ENCODE peak calls at places on chromosomes 1 and 21, in five cellular contexts. One of them, this sample, is unnamed.

GRCh38 chr1:1006305-1007159 is 6.6 kb upstream of the HES4 start:
- DNase-seq in psoas muscle: peak; percentile 45
- DNase-seq in NCI-H2107: no peak
- DNase-seq in HFF-Myc: no peak
- DNase-seq in stimulated activated CD4-positive, alpha-beta T cell treated with anti-CD3 and anti-CD28 coated beads, Interleukin-4, amount 100 ng/mL, for 48 hours: no peak
- DNase-seq in this sample: no peak

GRCh38 chr1:151680812-151681211 is 35.8 kb downstream of the CELF3 start:
- DNase-seq in NCI-H2107: no peak
- DNase-seq in psoas muscle: no peak
- DNase-seq in stimulated activated CD4-positive, alpha-beta T cell treated with anti-CD3 and anti-CD28 coated beads, Interleukin-4, amount 100 ng/mL, for 48 hours: no peak
- DNase-seq in HFF-Myc: peak; percentile 86
- DNase-seq in this sample: no peak

GRCh38 chr1:177077006-177077405 is 87.5 kb downstream of the ASTN1 start:
- DNase-seq in stimulated activated CD4-positive, alpha-beta T cell treated with anti-CD3 and anti-CD28 coated beads, Interleukin-4, amount 100 ng/mL, for 48 hours: no peak
- DNase-seq in NCI-H2107: no peak
- DNase-seq in psoas muscle: no peak
- DNase-seq in HFF-Myc: no peak
- DNase-seq in this sample: no peak

GRCh38 chr1:168767885-168768584 is 39.0 kb upstream of the DPT start:
- DNase-seq in stimulated activated CD4-positive, alpha-beta T cell treated with anti-CD3 and anti-CD28 coated beads, Interleukin-4, amount 100 ng/mL, for 48 hours: no peak
- DNase-seq in psoas muscle: no peak
- DNase-seq in NCI-H2107: no peak
- DNase-seq in HFF-Myc: peak; percentile 12
- DNase-seq in this sample: no peak

GRCh38 chr1:113677250-113678158 is 81.8 kb downstream of the PHTF1 start:
- DNase-seq in psoas muscle: peak; percentile 58
- DNase-seq in NCI-H2107: peak; percentile 37
- DNase-seq in HFF-Myc: peak; percentile 20
- DNase-seq in stimulated activated CD4-positive, alpha-beta T cell treated with anti-CD3 and anti-CD28 coated beads, Interleukin-4, amount 100 ng/mL, for 48 hours: no peak
- DNase-seq in this sample: no peak

GRCh38 chr1:115753830-115754229 is 14.7 kb downstream of the CASQ2 start:
- DNase-seq in HFF-Myc: no peak
- DNase-seq in stimulated activated CD4-positive, alpha-beta T cell treated with anti-CD3 and anti-CD28 coated beads, Interleukin-4, amount 100 ng/mL, for 48 hours: no peak
- DNase-seq in NCI-H2107: no peak
- DNase-seq in psoas muscle: peak; percentile 74
- DNase-seq in this sample: no peak

GRCh38 chr1:23543707-23544443 is 12.8 kb upstream of the E2F2 start:
- DNase-seq in stimulated activated CD4-positive, alpha-beta T cell treated with anti-CD3 and anti-CD28 coated beads, Interleukin-4, amount 100 ng/mL, for 48 hours: no peak
- DNase-seq in NCI-H2107: no peak
- DNase-seq in HFF-Myc: no peak
- DNase-seq in psoas muscle: no peak
- DNase-seq in this sample: no peak

GRCh38 chr21:44516828-44517174 is 23.2 kb downstream of the KRTAP10-1 start:
- DNase-seq in psoas muscle: peak; percentile 12
- DNase-seq in stimulated activated CD4-positive, alpha-beta T cell treated with anti-CD3 and anti-CD28 coated beads, Interleukin-4, amount 100 ng/mL, for 48 hours: no peak
- DNase-seq in HFF-Myc: no peak
- DNase-seq in NCI-H2107: no peak
- DNase-seq in this sample: no peak

GRCh38 chr21:30487336-30487735 is at the start of gene KRTAP19-2:
- DNase-seq in NCI-H2107: no peak
- DNase-seq in psoas muscle: no peak
- DNase-seq in stimulated activated CD4-positive, alpha-beta T cell treated with anti-CD3 and anti-CD28 coated beads, Interleukin-4, amount 100 ng/mL, for 48 hours: no peak
- DNase-seq in HFF-Myc: no peak
- DNase-seq in this sample: no peak

GRCh38 chr1:118100686-118101300 is 84.2 kb downstream of the SPAG17 start:
- DNase-seq in NCI-H2107: no peak
- DNase-seq in stimulated activated CD4-positive, alpha-beta T cell treated with anti-CD3 and anti-CD28 coated beads, Interleukin-4, amount 100 ng/mL, for 48 hours: no peak
- DNase-seq in HFF-Myc: no peak
- DNase-seq in psoas muscle: no peak
- DNase-seq in this sample: no peak

GRCh38 chr1:47205918-47206317 is 16.1 kb upstream of the PDZK1IP1 start:
- DNase-seq in NCI-H2107: no peak
- DNase-seq in psoas muscle: no peak
- DNase-seq in HFF-Myc: no peak
- DNase-seq in stimulated activated CD4-positive, alpha-beta T cell treated with anti-CD3 and anti-CD28 coated beads, Interleukin-4, amount 100 ng/mL, for 48 hours: no peak
- DNase-seq in this sample: no peak

GRCh38 chr1:84853743-84854721 is 39.0 kb downstream of the LPAR3 start:
- DNase-seq in psoas muscle: no peak
- DNase-seq in HFF-Myc: peak; percentile 57
- DNase-seq in NCI-H2107: no peak
- DNase-seq in stimulated activated CD4-positive, alpha-beta T cell treated with anti-CD3 and anti-CD28 coated beads, Interleukin-4, amount 100 ng/mL, for 48 hours: peak; percentile 16
- DNase-seq in this sample: peak; percentile 7

GRCh38 chr1:48943826-48944225 is 167.1 kb upstream of the BEND5 start:
- DNase-seq in psoas muscle: no peak
- DNase-seq in NCI-H2107: no peak
- DNase-seq in stimulated activated CD4-positive, alpha-beta T cell treated with anti-CD3 and anti-CD28 coated beads, Interleukin-4, amount 100 ng/mL, for 48 hours: no peak
- DNase-seq in HFF-Myc: no peak
- DNase-seq in this sample: no peak

GRCh38 chr1:209190591-209191241 is 392.8 kb upstream of the CAMK1G start:
- DNase-seq in stimulated activated CD4-positive, alpha-beta T cell treated with anti-CD3 and anti-CD28 coated beads, Interleukin-4, amount 100 ng/mL, for 48 hours: peak; percentile 10
- DNase-seq in NCI-H2107: no peak
- DNase-seq in HFF-Myc: peak; percentile 25
- DNase-seq in psoas muscle: peak; percentile 46
- DNase-seq in this sample: no peak

GRCh38 chr1:234955107-234955731 is 173.4 kb downstream of the TOMM20 start:
- DNase-seq in stimulated activated CD4-positive, alpha-beta T cell treated with anti-CD3 and anti-CD28 coated beads, Interleukin-4, amount 100 ng/mL, for 48 hours: no peak
- DNase-seq in HFF-Myc: no peak
- DNase-seq in psoas muscle: peak; percentile 79
- DNase-seq in NCI-H2107: no peak
- DNase-seq in this sample: no peak

GRCh38 chr1:17120962-17121837 is 1.9 kb upstream of the PADI2 start:
- DNase-seq in NCI-H2107: no peak
- DNase-seq in stimulated activated CD4-positive, alpha-beta T cell treated with anti-CD3 and anti-CD28 coated beads, Interleukin-4, amount 100 ng/mL, for 48 hours: no peak
- DNase-seq in HFF-Myc: no peak
- DNase-seq in psoas muscle: peak; percentile 62
- DNase-seq in this sample: no peak

GRCh38 chr1:210299501-210299900 is 29.2 kb upstream of the HHAT start:
- DNase-seq in stimulated activated CD4-positive, alpha-beta T cell treated with anti-CD3 and anti-CD28 coated beads, Interleukin-4, amount 100 ng/mL, for 48 hours: no peak
- DNase-seq in psoas muscle: no peak
- DNase-seq in NCI-H2107: no peak
- DNase-seq in HFF-Myc: no peak
- DNase-seq in this sample: no peak

GRCh38 chr1:12087797-12088314 is 24.8 kb downstream of the TNFRSF8 start:
- DNase-seq in stimulated activated CD4-positive, alpha-beta T cell treated with anti-CD3 and anti-CD28 coated beads, Interleukin-4, amount 100 ng/mL, for 48 hours: no peak
- DNase-seq in NCI-H2107: no peak
- DNase-seq in psoas muscle: no peak
- DNase-seq in HFF-Myc: no peak
- DNase-seq in this sample: peak; percentile 32

GRCh38 chr1:9700340-9700739 is 48.8 kb downstream of the PIK3CD start:
- DNase-seq in psoas muscle: no peak
- DNase-seq in stimulated activated CD4-positive, alpha-beta T cell treated with anti-CD3 and anti-CD28 coated beads, Interleukin-4, amount 100 ng/mL, for 48 hours: no peak
- DNase-seq in NCI-H2107: no peak
- DNase-seq in HFF-Myc: no peak
- DNase-seq in this sample: no peak

GRCh38 chr1:43979528-43980254 is 681 bp downstream of the B4GALT2 start:
- DNase-seq in stimulated activated CD4-positive, alpha-beta T cell treated with anti-CD3 and anti-CD28 coated beads, Interleukin-4, amount 100 ng/mL, for 48 hours: peak; percentile 19
- DNase-seq in NCI-H2107: no peak
- DNase-seq in HFF-Myc: no peak
- DNase-seq in psoas muscle: peak; percentile 75
- DNase-seq in this sample: peak; percentile 10

GRCh38 chr1:3530086-3530930 is 75.8 kb downstream of the ARHGEF16 start:
- DNase-seq in stimulated activated CD4-positive, alpha-beta T cell treated with anti-CD3 and anti-CD28 coated beads, Interleukin-4, amount 100 ng/mL, for 48 hours: no peak
- DNase-seq in psoas muscle: no peak
- DNase-seq in NCI-H2107: no peak
- DNase-seq in HFF-Myc: no peak
- DNase-seq in this sample: no peak

GRCh38 chr1:169102567-169102966 is 3.9 kb upstream of the ATP1B1 start:
- DNase-seq in stimulated activated CD4-positive, alpha-beta T cell treated with anti-CD3 and anti-CD28 coated beads, Interleukin-4, amount 100 ng/mL, for 48 hours: no peak
- DNase-seq in NCI-H2107: peak; percentile 37
- DNase-seq in psoas muscle: no peak
- DNase-seq in HFF-Myc: peak; percentile 35
- DNase-seq in this sample: no peak

GRCh38 chr21:41361786-41362604 is at the start of gene MX2:
- DNase-seq in psoas muscle: peak; percentile 87
- DNase-seq in HFF-Myc: peak; percentile 61
- DNase-seq in stimulated activated CD4-positive, alpha-beta T cell treated with anti-CD3 and anti-CD28 coated beads, Interleukin-4, amount 100 ng/mL, for 48 hours: peak; percentile 58
- DNase-seq in NCI-H2107: no peak
- DNase-seq in this sample: peak; percentile 68

GRCh38 chr1:94982403-94982802 is 55.5 kb upstream of the CNN3 start:
- DNase-seq in HFF-Myc: no peak
- DNase-seq in stimulated activated CD4-positive, alpha-beta T cell treated with anti-CD3 and anti-CD28 coated beads, Interleukin-4, amount 100 ng/mL, for 48 hours: no peak
- DNase-seq in NCI-H2107: no peak
- DNase-seq in psoas muscle: no peak
- DNase-seq in this sample: no peak

GRCh38 chr1:58933599-58933926 is 149.7 kb upstream of the JUN start:
- DNase-seq in NCI-H2107: no peak
- DNase-seq in stimulated activated CD4-positive, alpha-beta T cell treated with anti-CD3 and anti-CD28 coated beads, Interleukin-4, amount 100 ng/mL, for 48 hours: no peak
- DNase-seq in psoas muscle: no peak
- DNase-seq in HFF-Myc: no peak
- DNase-seq in this sample: no peak

GRCh38 chr1:10637833-10638558 is 158.4 kb downstream of the CASZ1 start:
- DNase-seq in stimulated activated CD4-positive, alpha-beta T cell treated with anti-CD3 and anti-CD28 coated beads, Interleukin-4, amount 100 ng/mL, for 48 hours: no peak
- DNase-seq in NCI-H2107: no peak
- DNase-seq in psoas muscle: no peak
- DNase-seq in HFF-Myc: no peak
- DNase-seq in this sample: no peak

GRCh38 chr1:244412116-244412639 is 39.5 kb downstream of the ADSS2 start:
- DNase-seq in NCI-H2107: no peak
- DNase-seq in psoas muscle: no peak
- DNase-seq in stimulated activated CD4-positive, alpha-beta T cell treated with anti-CD3 and anti-CD28 coated beads, Interleukin-4, amount 100 ng/mL, for 48 hours: no peak
- DNase-seq in HFF-Myc: no peak
- DNase-seq in this sample: no peak

GRCh38 chr1:92310185-92310597 is 11.3 kb downstream of the RPAP2 start:
- DNase-seq in NCI-H2107: peak; percentile 7
- DNase-seq in stimulated activated CD4-positive, alpha-beta T cell treated with anti-CD3 and anti-CD28 coated beads, Interleukin-4, amount 100 ng/mL, for 48 hours: no peak
- DNase-seq in psoas muscle: no peak
- DNase-seq in HFF-Myc: no peak
- DNase-seq in this sample: no peak

GRCh38 chr21:36022704-36023103 is 37.6 kb downstream of the SETD4 start:
- DNase-seq in psoas muscle: no peak
- DNase-seq in HFF-Myc: no peak
- DNase-seq in NCI-H2107: no peak
- DNase-seq in stimulated activated CD4-positive, alpha-beta T cell treated with anti-CD3 and anti-CD28 coated beads, Interleukin-4, amount 100 ng/mL, for 48 hours: no peak
- DNase-seq in this sample: no peak

GRCh38 chr1:234710381-234710780 is 100.4 kb upstream of the IRF2BP2 start:
- DNase-seq in stimulated activated CD4-positive, alpha-beta T cell treated with anti-CD3 and anti-CD28 coated beads, Interleukin-4, amount 100 ng/mL, for 48 hours: no peak
- DNase-seq in NCI-H2107: no peak
- DNase-seq in psoas muscle: no peak
- DNase-seq in HFF-Myc: no peak
- DNase-seq in this sample: no peak

GRCh38 chr21:44532712-44533111 is 7.3 kb downstream of the KRTAP10-1 start:
- DNase-seq in psoas muscle: no peak
- DNase-seq in HFF-Myc: no peak
- DNase-seq in NCI-H2107: no peak
- DNase-seq in stimulated activated CD4-positive, alpha-beta T cell treated with anti-CD3 and anti-CD28 coated beads, Interleukin-4, amount 100 ng/mL, for 48 hours: no peak
- DNase-seq in this sample: no peak

GRCh38 chr1:22509815-22510214 is 53.5 kb upstream of the EPHA8 start:
- DNase-seq in psoas muscle: no peak
- DNase-seq in HFF-Myc: no peak
- DNase-seq in stimulated activated CD4-positive, alpha-beta T cell treated with anti-CD3 and anti-CD28 coated beads, Interleukin-4, amount 100 ng/mL, for 48 hours: no peak
- DNase-seq in NCI-H2107: no peak
- DNase-seq in this sample: no peak

GRCh38 chr1:179575497-179576314 is at the start of gene NPHS2:
- DNase-seq in psoas muscle: no peak
- DNase-seq in HFF-Myc: no peak
- DNase-seq in stimulated activated CD4-positive, alpha-beta T cell treated with anti-CD3 and anti-CD28 coated beads, Interleukin-4, amount 100 ng/mL, for 48 hours: no peak
- DNase-seq in NCI-H2107: no peak
- DNase-seq in this sample: no peak

GRCh38 chr1:154328318-154329151 is 3.2 kb downstream of the ATP8B2 start:
- DNase-seq in NCI-H2107: peak; percentile 52
- DNase-seq in HFF-Myc: no peak
- DNase-seq in psoas muscle: peak; percentile 89
- DNase-seq in stimulated activated CD4-positive, alpha-beta T cell treated with anti-CD3 and anti-CD28 coated beads, Interleukin-4, amount 100 ng/mL, for 48 hours: peak; percentile 86
- DNase-seq in this sample: peak; percentile 90

GRCh38 chr1:182761396-182762395 is 27.9 kb upstream of the NPL start:
- DNase-seq in stimulated activated CD4-positive, alpha-beta T cell treated with anti-CD3 and anti-CD28 coated beads, Interleukin-4, amount 100 ng/mL, for 48 hours: no peak
- DNase-seq in HFF-Myc: peak; percentile 38
- DNase-seq in psoas muscle: no peak
- DNase-seq in NCI-H2107: no peak
- DNase-seq in this sample: no peak

GRCh38 chr1:20672265-20672632 is 11.1 kb upstream of the DDOST start:
- DNase-seq in HFF-Myc: no peak
- DNase-seq in psoas muscle: no peak
- DNase-seq in NCI-H2107: no peak
- DNase-seq in stimulated activated CD4-positive, alpha-beta T cell treated with anti-CD3 and anti-CD28 coated beads, Interleukin-4, amount 100 ng/mL, for 48 hours: no peak
- DNase-seq in this sample: no peak

GRCh38 chr1:236356141-236356540 is 37.9 kb upstream of the EDARADD start:
- DNase-seq in NCI-H2107: no peak
- DNase-seq in psoas muscle: no peak
- DNase-seq in HFF-Myc: no peak
- DNase-seq in stimulated activated CD4-positive, alpha-beta T cell treated with anti-CD3 and anti-CD28 coated beads, Interleukin-4, amount 100 ng/mL, for 48 hours: no peak
- DNase-seq in this sample: no peak

GRCh38 chr1:173432331-173432730 is 44.8 kb upstream of the PRDX6 start:
- DNase-seq in psoas muscle: no peak
- DNase-seq in HFF-Myc: no peak
- DNase-seq in stimulated activated CD4-positive, alpha-beta T cell treated with anti-CD3 and anti-CD28 coated beads, Interleukin-4, amount 100 ng/mL, for 48 hours: no peak
- DNase-seq in NCI-H2107: no peak
- DNase-seq in this sample: no peak